ENCODE peak calls at places on chromosomes 4 and X, in ten cellular contexts. E, L, P, D, X, M, H, Y, W and A are unnamed samples.

GRCh38 chr4:88029556-88029955 is 22.1 kb downstream of the PKD2 start:
- DNase-seq in Y (no peak), D (no peak), X (no peak), E (no peak), M (no peak), P (no peak), H (peak), L (no peak), W (no peak), A (no peak)

GRCh38 chr4:37977471-37978452 is 17.6 kb downstream of the PTTG2 start:
- DNase-seq in H (peak), Y (peak), W (peak), P (peak), X (peak), M (peak), D (no peak), E (no peak), L (peak), A (peak)

GRCh38 chr4:73730292-73730691 is 10.1 kb upstream of the CXCL8 start:
- DNase-seq in D (peak), L (no peak), P (no peak), H (peak), Y (no peak), X (no peak), W (no peak), M (no peak), E (no peak), A (no peak)

GRCh38 chr4:14379148-14379547 is 623.1 kb upstream of the CPEB2 start:
- DNase-seq in Y (no peak), X (no peak), E (no peak), W (no peak), M (no peak), D (no peak), L (no peak), H (no peak), P (no peak), A (no peak)

GRCh38 chrX:40149286-40150175 is 51.8 kb upstream of the BCOR start:
- DNase-seq in L (no peak), Y (no peak), W (no peak), H (no peak), M (no peak), E (no peak), X (no peak), D (no peak), P (no peak), A (no peak)

GRCh38 chr4:82989567-82990429 is 20.8 kb downstream of the LIN54 start:
- DNase-seq in Y (no peak), W (no peak), P (no peak), E (no peak), M (no peak), H (peak), X (no peak), L (no peak), D (no peak), A (no peak)

GRCh38 chr4:148926861-148927260 is 484.6 kb upstream of the NR3C2 start:
- DNase-seq in P (no peak), M (peak), L (peak), D (no peak), X (no peak), E (no peak), H (peak), Y (peak), W (no peak), A (no peak)

GRCh38 chrX:57918750-57919436 is 8.6 kb upstream of the ZXDA start:
- DNase-seq in H (peak), L (no peak), M (no peak), Y (peak), W (no peak), D (no peak), P (no peak), X (no peak), E (no peak), A (no peak)

GRCh38 chrX:9464435-9465371 is at the start of gene TBL1X:
- DNase-seq in Y (peak), W (peak), E (no peak), P (no peak), D (no peak), X (no peak), L (peak), M (peak), H (peak), A (no peak)

GRCh38 chr4:177455591-177455990 is 13.4 kb upstream of the AGA start:
- DNase-seq in L (no peak), M (no peak), P (no peak), E (no peak), D (peak), Y (no peak), X (no peak), H (peak), W (no peak), A (no peak)

GRCh38 chr4:71685975-71686374 is 97.9 kb downstream of the GC start:
- DNase-seq in M (no peak), D (no peak), E (no peak), X (no peak), Y (no peak), W (no peak), H (no peak), L (no peak), P (no peak), A (no peak)

GRCh38 chr4:10721616-10722015 is 37.0 kb upstream of the CLNK start:
- DNase-seq in X (no peak), H (no peak), M (no peak), E (no peak), D (peak), P (no peak), W (no peak), L (no peak), Y (no peak), A (no peak)

GRCh38 chrX:32599156-32599555 is 612.2 kb downstream of the DMD start:
- DNase-seq in X (no peak), H (no peak), E (no peak), P (no peak), M (no peak), D (no peak), L (no peak), Y (no peak), W (no peak), A (no peak)

GRCh38 chr4:143616771-143617170 is 83.7 kb downstream of the FREM3 start:
- DNase-seq in D (no peak), X (no peak), E (no peak), L (peak), P (no peak), W (no peak), Y (no peak), M (no peak), H (peak), A (no peak)

GRCh38 chr4:151195801-151196200 is 81.2 kb upstream of the PRSS48 start:
- DNase-seq in L (peak), P (no peak), Y (no peak), W (no peak), M (no peak), E (no peak), D (no peak), H (peak), X (no peak), A (no peak)

GRCh38 chr4:141427726-141428296 is 207.1 kb downstream of the ZNF330 start:
- DNase-seq in L (no peak), P (no peak), D (no peak), W (no peak), H (no peak), E (no peak), Y (no peak), X (no peak), M (no peak), A (no peak)

GRCh38 chrX:11890843-11891514 is 132.9 kb downstream of the MSL3 start:
- DNase-seq in X (no peak), M (peak), L (no peak), E (no peak), P (no peak), D (no peak), H (peak), W (no peak), Y (peak), A (no peak)

GRCh38 chr4:11165052-11165451 is 263.6 kb downstream of the HS3ST1 start:
- DNase-seq in L (no peak), H (no peak), E (no peak), D (no peak), W (no peak), M (no peak), P (no peak), Y (no peak), X (no peak), A (no peak)

GRCh38 chr4:129043523-129043922 is 49.8 kb downstream of the SCLT1 start:
- DNase-seq in M (no peak), H (peak), P (no peak), X (no peak), E (no peak), W (no peak), Y (no peak), L (peak), D (no peak), A (no peak)

GRCh38 chr4:123580981-123581664 is 184.5 kb downstream of the SPRY1 start:
- DNase-seq in P (no peak), H (no peak), L (no peak), M (no peak), X (no peak), D (no peak), W (no peak), E (no peak), Y (no peak), A (no peak)

GRCh38 chr4:96347582-96347981 is 507.7 kb downstream of the PDHA2 start:
- DNase-seq in P (no peak), H (no peak), D (no peak), M (no peak), L (no peak), X (no peak), E (no peak), W (no peak), Y (no peak), A (no peak)

GRCh38 chr4:76896731-76897521 is 1.0 kb downstream of the SOWAHB start:
- DNase-seq in P (no peak), E (peak), Y (peak), L (peak), W (peak), M (peak), D (no peak), X (no peak), H (peak), A (no peak)

GRCh38 chr4:5292091-5292490 is 240.8 kb downstream of the STK32B start:
- DNase-seq in X (no peak), M (no peak), H (no peak), Y (no peak), P (no peak), W (no peak), D (peak), L (no peak), E (no peak), A (no peak)

GRCh38 chr4:38162240-38162784 is 202.1 kb downstream of the PTTG2 start:
- DNase-seq in D (no peak), M (no peak), Y (no peak), E (no peak), L (peak), X (no peak), H (peak), P (no peak), W (no peak), A (no peak)

GRCh38 chr4:4837921-4838601 is 21.4 kb upstream of the MSX1 start:
- DNase-seq in Y (no peak), E (no peak), X (no peak), P (no peak), W (no peak), L (no peak), D (no peak), H (no peak), M (peak), A (no peak)

GRCh38 chr4:38943355-38943754 is 75.7 kb downstream of the FAM114A1 start:
- DNase-seq in P (no peak), Y (peak), E (no peak), W (no peak), X (no peak), L (no peak), M (no peak), D (no peak), H (no peak), A (no peak)

GRCh38 chrX:22952011-22952410 is 47.7 kb upstream of the DDX53 start:
- DNase-seq in D (no peak), Y (no peak), H (no peak), X (no peak), L (no peak), W (no peak), E (no peak), P (no peak), M (no peak), A (no peak)

GRCh38 chrX:45667666-45668065 is 467.0 kb upstream of the DIPK2B start:
- DNase-seq in D (no peak), M (no peak), X (no peak), W (no peak), H (peak), Y (no peak), L (no peak), E (no peak), P (no peak), A (no peak)

GRCh38 chrX:124405868-124406267 is 59.5 kb downstream of the SH2D1A start:
- DNase-seq in Y (no peak), P (no peak), X (no peak), M (no peak), E (no peak), L (no peak), H (no peak), D (no peak), W (no peak), A (no peak)

GRCh38 chr4:5460106-5460801 is 248.1 kb downstream of the EVC2 start:
- DNase-seq in Y (no peak), L (peak), E (no peak), P (no peak), W (no peak), D (no peak), M (no peak), X (no peak), H (peak), A (no peak)

GRCh38 chr4:74692973-74693372 is 101.3 kb downstream of the BTC start:
- DNase-seq in P (no peak), Y (no peak), H (no peak), W (no peak), D (no peak), M (no peak), X (no peak), L (peak), E (no peak), A (no peak)

GRCh38 chrX:69264134-69264533 is 98.9 kb upstream of the PJA1 start:
- DNase-seq in L (no peak), X (no peak), M (no peak), Y (no peak), D (no peak), P (no peak), H (no peak), E (no peak), W (no peak), A (no peak)

GRCh38 chr4:160238790-160239189 is 1135.9 kb downstream of the RAPGEF2 start:
- DNase-seq in D (no peak), P (no peak), X (no peak), H (no peak), Y (no peak), M (no peak), E (no peak), W (no peak), L (no peak), A (no peak)

GRCh38 chr4:140641789-140642439 is 73.2 kb upstream of the UCP1 start:
- DNase-seq in M (no peak), H (no peak), Y (no peak), P (no peak), D (no peak), L (peak), W (no peak), E (no peak), X (no peak), A (no peak)

GRCh38 chr4:84799318-84799717 is 167.2 kb downstream of the WDFY3 start:
- DNase-seq in E (no peak), H (no peak), L (no peak), Y (no peak), P (no peak), M (no peak), W (no peak), X (no peak), D (no peak), A (no peak)